ENCODE peak calls at places on chromosomes 13 and 19, in seven cellular contexts. E is RWPE1, P is ovary, Y is endodermal cell, T is psoas muscle, U is astrocyte, D is foreskin fibroblast. Q is an unnamed sample.

GRCh38 chr13:104936304-104936703 is 1599.2 kb downstream of the EFNB2 start:
- DNase-seq in E (no peak), P (no peak), Y (no peak), T (no peak), U (no peak), D (no peak), Q (no peak)

GRCh38 chr13:99619207-99619606 is 117.9 kb downstream of the TM9SF2 start:
- DNase-seq in E (no peak), P (no peak), Y (no peak), T (no peak), U (no peak), D (no peak), Q (no peak)

GRCh38 chr13:45040626-45041025 is 51.3 kb downstream of the GPALPP1 start:
- DNase-seq in E (peak; percentile 42), P (no peak), Y (no peak), T (no peak), U (peak; percentile 16), D (no peak), Q (no peak)

GRCh38 chr13:78659450-78660110 is 625 bp upstream of the OBI1 start:
- DNase-seq in E (no peak), P (no peak), Y (no peak), T (no peak), U (no peak), D (no peak), Q (no peak)

GRCh38 chr13:74889321-74889720 is 592.6 kb downstream of the TBC1D4 start:
- DNase-seq in E (peak; percentile 36), P (no peak), Y (no peak), T (no peak), U (no peak), D (no peak), Q (no peak)

GRCh38 chr13:25882732-25883357 is 169.0 kb downstream of the SHISA2 start:
- DNase-seq in E (no peak), P (no peak), Y (peak; percentile 59), T (no peak), U (no peak), D (no peak), Q (no peak)

GRCh38 chr13:19838726-19839342 is 24.6 kb downstream of the ZMYM5 start:
- DNase-seq in E (no peak), P (no peak), Y (no peak), T (no peak), U (peak; percentile 79), D (no peak), Q (no peak)

GRCh38 chr19:15442142-15442920 is 7.4 kb downstream of the WIZ start:
- DNase-seq in E (no peak), P (no peak), Y (no peak), T (peak; percentile 37), U (no peak), D (no peak), Q (no peak)

GRCh38 chr13:80040977-80041310 is 300.0 kb downstream of the SPRY2 start:
- DNase-seq in E (no peak), P (no peak), Y (no peak), T (no peak), U (no peak), D (no peak), Q (no peak)

GRCh38 chr19:13376537-13376936 is 129.7 kb downstream of the CACNA1A start:
- DNase-seq in E (no peak), P (no peak), Y (no peak), T (no peak), U (no peak), D (no peak), Q (no peak)

GRCh38 chr13:28854657-28855056 is 34.5 kb downstream of the MTUS2 start:
- DNase-seq in E (no peak), P (no peak), Y (peak; percentile 63), T (no peak), U (no peak), D (no peak), Q (no peak)

GRCh38 chr19:18020212-18021067 is 12.5 kb downstream of the ARRDC2 start:
- DNase-seq in E (no peak), P (peak; percentile 58), Y (no peak), T (peak; percentile 99), U (peak; percentile 18), D (peak; percentile 51), Q (no peak)

GRCh38 chr13:39876258-39876657 is 220.8 kb downstream of the COG6 start:
- DNase-seq in E (peak; percentile 32), P (no peak), Y (no peak), T (no peak), U (peak; percentile 91), D (peak; percentile 91), Q (no peak)

GRCh38 chr13:44768233-44768632 is 192.1 kb upstream of the TSC22D1 start:
- DNase-seq in E (no peak), P (no peak), Y (no peak), T (no peak), U (no peak), D (no peak), Q (no peak)

GRCh38 chr13:51726446-51727185 is 77.3 kb downstream of the DHRS12 start:
- DNase-seq in E (no peak), P (no peak), Y (no peak), T (no peak), U (peak; percentile 65), D (peak; percentile 58), Q (no peak)

GRCh38 chr19:19420570-19421301 is 15.3 kb downstream of the GATAD2A start:
- DNase-seq in E (no peak), P (no peak), Y (no peak), T (no peak), U (peak; percentile 29), D (no peak), Q (no peak)

GRCh38 chr13:26075498-26075897 is 23.7 kb upstream of the SHISA2 start:
- DNase-seq in E (no peak), P (no peak), Y (no peak), T (no peak), U (no peak), D (no peak), Q (no peak)

GRCh38 chr13:39616087-39616694 is 13.2 kb upstream of the LHFPL6 start:
- DNase-seq in E (peak; percentile 73), P (peak; percentile 64), Y (peak; percentile 79), T (no peak), U (peak; percentile 29), D (peak; percentile 43), Q (no peak)

GRCh38 chr19:18478545-18479311 is 40.8 kb upstream of the ISYNA1 start:
- DNase-seq in E (peak; percentile 91), P (peak; percentile 86), Y (no peak), T (peak; percentile 89), U (peak; percentile 74), D (peak; percentile 86), Q (no peak)

GRCh38 chr19:944663-945241 is 18.9 kb downstream of the ARID3A start:
- DNase-seq in E (no peak), P (no peak), Y (no peak), T (no peak), U (no peak), D (no peak), Q (peak; percentile 70)

GRCh38 chr19:948842-949496 is 23.1 kb downstream of the ARID3A start:
- DNase-seq in E (no peak), P (no peak), Y (no peak), T (no peak), U (no peak), D (no peak), Q (peak; percentile 64)

GRCh38 chr19:947707-948533 is 22.1 kb downstream of the ARID3A start:
- DNase-seq in E (no peak), P (no peak), Y (no peak), T (peak; percentile 81), U (no peak), D (no peak), Q (peak; percentile 69)

GRCh38 chr19:945401-946252 is 19.8 kb downstream of the ARID3A start:
- DNase-seq in E (no peak), P (no peak), Y (no peak), T (no peak), U (no peak), D (no peak), Q (no peak)

DNA sequence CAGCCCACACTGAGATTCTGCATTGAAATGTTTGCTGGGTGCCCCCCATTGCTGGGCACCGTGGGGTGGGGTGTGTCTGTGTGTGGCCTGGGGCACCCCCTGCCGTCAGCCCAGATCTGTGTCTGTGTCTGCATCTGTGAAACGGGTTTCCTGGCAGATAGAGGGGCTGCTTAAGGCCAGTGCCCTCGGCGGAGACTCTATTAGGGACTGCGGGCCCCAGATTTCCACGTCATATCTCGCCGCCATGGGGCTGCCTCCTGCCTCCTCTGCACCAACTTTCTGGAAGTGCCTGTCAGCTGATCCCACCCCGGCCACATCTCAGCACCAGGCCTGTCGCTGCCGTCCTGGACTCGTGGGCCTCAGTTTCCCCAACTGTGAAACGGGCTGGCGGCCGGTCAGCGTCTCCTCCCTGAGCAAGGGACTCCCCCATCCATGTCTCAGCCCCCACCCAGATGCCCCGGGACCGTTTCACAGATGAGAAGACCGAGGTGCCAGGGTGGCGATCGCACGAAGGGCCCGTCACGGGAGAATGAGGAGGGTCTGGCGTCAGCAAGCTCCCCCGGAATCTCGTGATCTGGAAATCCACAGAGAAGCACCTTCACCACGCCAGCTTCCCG is 21.4 kb downstream of the ARID3A start:
- DNase-seq in E (no peak), P (no peak), Y (no peak), T (no peak), U (no peak), D (no peak), Q (peak; percentile 64)
- TF ChIP-seq CTCF in E (no peak), P (no peak), Y (no peak), T (no peak), U (no peak), D (no peak), Q (no peak)

GRCh38 chr19:38229585-38230073 is 5.6 kb upstream of the DPF1 start:
- DNase-seq in E (peak; percentile 91), P (no peak), Y (peak; percentile 87), T (peak; percentile 69), U (peak; percentile 68), D (peak; percentile 95), Q (no peak)
- TF ChIP-seq CTCF in E (no peak), P (no peak), Y (no peak), T (no peak), U (no peak), D (no peak), Q (no peak)

GRCh38 chr19:41701401-41702075 is 6.9 kb upstream of the CEACAM5 start:
- DNase-seq in E (no peak), P (no peak), Y (peak; percentile 82), T (no peak), U (no peak), D (no peak), Q (peak; percentile 36)
- TF ChIP-seq CTCF in E (no peak), P (no peak), Y (peak; percentile 45), T (no peak), U (no peak), D (no peak), Q (no peak)

DNA sequence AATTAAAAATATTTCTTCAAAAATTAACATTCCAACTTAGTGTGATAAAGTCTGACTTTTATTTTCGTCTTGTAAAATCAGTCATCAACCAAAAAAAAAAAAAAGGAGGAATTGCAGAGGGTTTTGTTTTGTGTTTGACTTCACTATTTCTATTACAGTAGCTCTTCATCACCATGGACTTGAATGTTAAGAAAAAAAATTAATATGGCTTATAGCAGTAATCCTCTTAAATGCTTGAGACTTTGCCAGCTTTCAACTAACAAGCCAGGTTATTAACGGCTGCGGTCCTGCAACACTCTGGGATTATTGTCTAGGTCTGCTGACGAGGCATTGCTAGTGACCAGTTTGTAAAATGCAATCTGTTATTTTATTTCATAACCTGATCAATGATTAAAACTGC is 647.2 kb upstream of the KLHL1 start:
- DNase-seq in E (no peak), P (no peak), Y (no peak), T (no peak), U (no peak), D (no peak), Q (no peak)
- TF ChIP-seq CTCF in E (no peak), P (no peak), Y (no peak), T (no peak), U (no peak), D (no peak), Q (no peak)

Q was measured in type B pancreatic cell.